ENCODE peak calls at places on chromosomes 16 and 17, in four cellular contexts. O, Y, M and I are unnamed samples.

GRCh38 chr17:56752263-56752662 is 81.5 kb downstream of the C17orf67 start:
- DNase-seq in O (no peak), M (no peak), Y (no peak), I (no peak)

GRCh38 chr16:73713301-73713700 is 583.3 kb upstream of the PSMD7 start:
- DNase-seq in M (no peak), O (no peak), Y (no peak), I (no peak)

GRCh38 chr16:70573451-70574121 is 50.0 kb downstream of the SF3B3 start:
- DNase-seq in Y (no peak), M (peak; percentile 99), O (no peak), I (peak; percentile 97)

GRCh38 chr17:71987634-71988033 is 133.2 kb upstream of the SOX9 start:
- DNase-seq in M (no peak), O (no peak), Y (no peak), I (no peak)

GRCh38 chr17:80981062-80981902 is 10.4 kb upstream of the CHMP6 start:
- DNase-seq in M (no peak), O (no peak), Y (no peak), I (no peak)

GRCh38 chr17:57242148-57242547 is 14.2 kb upstream of the MSI2 start:
- DNase-seq in O (no peak), M (no peak), Y (no peak), I (no peak)

GRCh38 chr17:82287849-82288601 is 14.5 kb upstream of the CSNK1D start:
- DNase-seq in M (peak; percentile 75), O (no peak), Y (no peak), I (peak; percentile 35)

GRCh38 chr17:15952048-15952532 is 7.2 kb downstream of the ADORA2B start:
- DNase-seq in O (no peak), M (no peak), Y (no peak), I (no peak)

GRCh38 chr17:20968913-20969616 is 73.7 kb downstream of the USP22 start:
- DNase-seq in Y (no peak), M (no peak), O (no peak), I (no peak)

GRCh38 chr16:51243836-51244483 is 92.9 kb upstream of the SALL1 start:
- DNase-seq in O (no peak), Y (no peak), M (peak; percentile 78), I (no peak)

GRCh38 chr17:18951941-18952842 is at the start of gene SLC5A10:
- DNase-seq in Y (no peak), O (no peak), M (no peak), I (no peak)

GRCh38 chr16:50702725-50703124 is 9.3 kb downstream of the NOD2 start:
- DNase-seq in M (no peak), O (no peak), Y (no peak), I (no peak)

GRCh38 chr17:31416503-31416923 is 25.0 kb downstream of the RAB11FIP4 start:
- DNase-seq in Y (no peak), O (no peak), M (no peak), I (no peak)

GRCh38 chr17:74873874-74874614 is 1.2 kb upstream of the FDXR start:
- DNase-seq in M (no peak), Y (no peak), O (no peak), I (no peak)

GRCh38 chr17:33484559-33484958 is 191.5 kb upstream of the ASIC2 start:
- DNase-seq in O (no peak), M (no peak), Y (no peak), I (no peak)

GRCh38 chr17:77141846-77142449 is 1.2 kb downstream of the SEC14L1 start:
- DNase-seq in Y (no peak), M (no peak), O (no peak), I (no peak)

GRCh38 chr16:23771642-23772041 is 16.8 kb downstream of the CHP2 start:
- DNase-seq in Y (no peak), O (no peak), M (no peak), I (no peak)

GRCh38 chr16:86503830-86504229 is 6.5 kb upstream of the FOXF1 start:
- DNase-seq in M (no peak), Y (no peak), O (no peak), I (no peak)

GRCh38 chr17:48629411-48629759 is 3.2 kb upstream of the HOXB9 start:
- DNase-seq in Y (no peak), O (no peak), M (no peak), I (no peak)

GRCh38 chr17:77144227-77144626 is 3.5 kb downstream of the SEC14L1 start:
- DNase-seq in Y (no peak), O (no peak), M (no peak), I (no peak)

GRCh38 chr16:80628254-80628653 is 87.5 kb downstream of the DYNLRB2 start:
- DNase-seq in M (no peak), Y (no peak), O (no peak), I (no peak)

GRCh38 chr17:1645207-1646171 is at the start of gene SCARF1:
- DNase-seq in Y (no peak), O (no peak), M (no peak), I (no peak)

GRCh38 chr17:66654341-66654740 is 180.6 kb upstream of the CACNG5 start:
- DNase-seq in Y (no peak), O (no peak), M (peak; percentile 51), I (peak; percentile 69)

GRCh38 chr16:53689636-53690035 is 14.0 kb downstream of the RPGRIP1L start:
- DNase-seq in M (no peak), Y (no peak), O (no peak), I (no peak)

GRCh38 chr17:68201425-68201785 is 46.4 kb upstream of the AMZ2 start:
- DNase-seq in O (no peak), Y (no peak), M (no peak), I (no peak)

GRCh38 chr17:31458829-31459228 is 67.4 kb downstream of the RAB11FIP4 start:
- DNase-seq in Y (no peak), M (no peak), O (no peak), I (no peak)

GRCh38 chr16:19478505-19478904 is 43.4 kb downstream of the GDE1 start:
- DNase-seq in Y (no peak), O (no peak), M (no peak), I (no peak)

GRCh38 chr16:73921295-73921694 is 375.3 kb upstream of the PSMD7 start:
- DNase-seq in M (no peak), O (no peak), Y (no peak), I (no peak)

GRCh38 chr17:35313875-35314409 is 59.5 kb downstream of the SLFN11 start:
- DNase-seq in Y (no peak), M (no peak), O (no peak), I (no peak)